ENCODE peak calls at places on chromosomes 16 and 17, in ten cellular contexts. One of them, this sample, is unnamed.

GRCh38 chr16:84245933-84246678 is 6.3 kb upstream of the KCNG4 start:
- DNase-seq in GF-D8: no peak
- DNase-seq in ACHN: no peak
- DNase-seq in stimulated activated CD4-positive, alpha-beta T cell treated with anti-CD3 and anti-CD28 coated beads, Interleukin-15, amount 100 ng/mL, for 48 hours: no peak
- DNase-seq in tibial nerve: no peak
- DNase-seq in retina: no peak
- DNase-seq in endothelial cell: no peak
- DNase-seq in body of pancreas: no peak
- DNase-seq in KBM-7: no peak
- DNase-seq in ELF-1: no peak
- DNase-seq in this sample: no peak

GRCh38 chr17:50691550-50692447 is 15.9 kb downstream of the ANKRD40 start:
- DNase-seq in GF-D8: no peak
- DNase-seq in ACHN: no peak
- DNase-seq in stimulated activated CD4-positive, alpha-beta T cell treated with anti-CD3 and anti-CD28 coated beads, Interleukin-15, amount 100 ng/mL, for 48 hours: no peak
- DNase-seq in tibial nerve: no peak
- DNase-seq in retina: no peak
- DNase-seq in endothelial cell: no peak
- DNase-seq in body of pancreas: peak
- DNase-seq in KBM-7: no peak
- DNase-seq in ELF-1: no peak
- DNase-seq in this sample: no peak

GRCh38 chr17:6748617-6749016 is 7.2 kb upstream of the XAF1 start:
- DNase-seq in GF-D8: no peak
- DNase-seq in ACHN: no peak
- DNase-seq in stimulated activated CD4-positive, alpha-beta T cell treated with anti-CD3 and anti-CD28 coated beads, Interleukin-15, amount 100 ng/mL, for 48 hours: no peak
- DNase-seq in tibial nerve: no peak
- DNase-seq in retina: no peak
- DNase-seq in endothelial cell: no peak
- DNase-seq in body of pancreas: no peak
- DNase-seq in KBM-7: no peak
- DNase-seq in ELF-1: no peak
- DNase-seq in this sample: no peak

GRCh38 chr16:28967156-28967555 is 7.4 kb upstream of the SPNS1 start:
- DNase-seq in GF-D8: no peak
- DNase-seq in ACHN: no peak
- DNase-seq in stimulated activated CD4-positive, alpha-beta T cell treated with anti-CD3 and anti-CD28 coated beads, Interleukin-15, amount 100 ng/mL, for 48 hours: no peak
- DNase-seq in tibial nerve: no peak
- DNase-seq in retina: no peak
- DNase-seq in endothelial cell: no peak
- DNase-seq in body of pancreas: no peak
- DNase-seq in KBM-7: no peak
- DNase-seq in ELF-1: no peak
- DNase-seq in this sample: no peak

GRCh38 chr17:11644265-11645212 is 46.3 kb downstream of the DNAH9 start:
- DNase-seq in GF-D8: no peak
- DNase-seq in ACHN: peak
- DNase-seq in stimulated activated CD4-positive, alpha-beta T cell treated with anti-CD3 and anti-CD28 coated beads, Interleukin-15, amount 100 ng/mL, for 48 hours: peak
- DNase-seq in tibial nerve: peak
- DNase-seq in retina: peak
- DNase-seq in endothelial cell: peak
- DNase-seq in body of pancreas: peak
- DNase-seq in KBM-7: peak
- DNase-seq in ELF-1: peak
- DNase-seq in this sample: peak

GRCh38 chr17:48637323-48638260 is 11.4 kb upstream of the HOXB9 start:
- DNase-seq in GF-D8: no peak
- DNase-seq in ACHN: no peak
- DNase-seq in stimulated activated CD4-positive, alpha-beta T cell treated with anti-CD3 and anti-CD28 coated beads, Interleukin-15, amount 100 ng/mL, for 48 hours: no peak
- DNase-seq in tibial nerve: no peak
- DNase-seq in retina: peak
- DNase-seq in endothelial cell: no peak
- DNase-seq in body of pancreas: no peak
- DNase-seq in KBM-7: no peak
- DNase-seq in ELF-1: no peak
- DNase-seq in this sample: no peak

GRCh38 chr17:6043405-6043804 is 26.8 kb upstream of the WSCD1 start:
- DNase-seq in GF-D8: no peak
- DNase-seq in ACHN: no peak
- DNase-seq in stimulated activated CD4-positive, alpha-beta T cell treated with anti-CD3 and anti-CD28 coated beads, Interleukin-15, amount 100 ng/mL, for 48 hours: no peak
- DNase-seq in tibial nerve: no peak
- DNase-seq in retina: no peak
- DNase-seq in endothelial cell: no peak
- DNase-seq in body of pancreas: no peak
- DNase-seq in KBM-7: no peak
- DNase-seq in ELF-1: no peak
- DNase-seq in this sample: no peak

GRCh38 chr16:81680444-81681263 is 98.4 kb upstream of the PLCG2 start:
- DNase-seq in GF-D8: no peak
- DNase-seq in ACHN: no peak
- DNase-seq in stimulated activated CD4-positive, alpha-beta T cell treated with anti-CD3 and anti-CD28 coated beads, Interleukin-15, amount 100 ng/mL, for 48 hours: no peak
- DNase-seq in tibial nerve: no peak
- DNase-seq in retina: no peak
- DNase-seq in endothelial cell: no peak
- DNase-seq in body of pancreas: no peak
- DNase-seq in KBM-7: no peak
- DNase-seq in ELF-1: no peak
- DNase-seq in this sample: no peak

GRCh38 chr17:40326014-40326831 is 17.2 kb downstream of the RARA start:
- DNase-seq in GF-D8: peak
- DNase-seq in ACHN: no peak
- DNase-seq in stimulated activated CD4-positive, alpha-beta T cell treated with anti-CD3 and anti-CD28 coated beads, Interleukin-15, amount 100 ng/mL, for 48 hours: no peak
- DNase-seq in tibial nerve: no peak
- DNase-seq in retina: no peak
- DNase-seq in endothelial cell: no peak
- DNase-seq in body of pancreas: peak
- DNase-seq in KBM-7: no peak
- DNase-seq in ELF-1: no peak
- DNase-seq in this sample: peak

GRCh38 chr16:51752596-51752995 is 601.5 kb upstream of the SALL1 start:
- DNase-seq in GF-D8: no peak
- DNase-seq in ACHN: no peak
- DNase-seq in stimulated activated CD4-positive, alpha-beta T cell treated with anti-CD3 and anti-CD28 coated beads, Interleukin-15, amount 100 ng/mL, for 48 hours: no peak
- DNase-seq in tibial nerve: no peak
- DNase-seq in retina: no peak
- DNase-seq in endothelial cell: no peak
- DNase-seq in body of pancreas: no peak
- DNase-seq in KBM-7: no peak
- DNase-seq in ELF-1: no peak
- DNase-seq in this sample: no peak

GRCh38 chr16:84925092-84925772 is 86.1 kb downstream of the ZDHHC7 start:
- DNase-seq in GF-D8: no peak
- DNase-seq in ACHN: peak
- DNase-seq in stimulated activated CD4-positive, alpha-beta T cell treated with anti-CD3 and anti-CD28 coated beads, Interleukin-15, amount 100 ng/mL, for 48 hours: peak
- DNase-seq in tibial nerve: peak
- DNase-seq in retina: no peak
- DNase-seq in endothelial cell: peak
- DNase-seq in body of pancreas: peak
- DNase-seq in KBM-7: peak
- DNase-seq in ELF-1: peak
- DNase-seq in this sample: peak

GRCh38 chr16:29815032-29815721 is 775 bp upstream of the PAGR1 start:
- DNase-seq in GF-D8: no peak
- DNase-seq in ACHN: no peak
- DNase-seq in stimulated activated CD4-positive, alpha-beta T cell treated with anti-CD3 and anti-CD28 coated beads, Interleukin-15, amount 100 ng/mL, for 48 hours: no peak
- DNase-seq in tibial nerve: no peak
- DNase-seq in retina: no peak
- DNase-seq in endothelial cell: peak
- DNase-seq in body of pancreas: peak
- DNase-seq in KBM-7: peak
- DNase-seq in ELF-1: peak
- DNase-seq in this sample: no peak

GRCh38 chr17:82205720-82206508 is 6.7 kb downstream of the CCDC57 start:
- DNase-seq in GF-D8: peak
- DNase-seq in ACHN: peak
- DNase-seq in stimulated activated CD4-positive, alpha-beta T cell treated with anti-CD3 and anti-CD28 coated beads, Interleukin-15, amount 100 ng/mL, for 48 hours: peak
- DNase-seq in tibial nerve: peak
- DNase-seq in retina: peak
- DNase-seq in endothelial cell: peak
- DNase-seq in body of pancreas: peak
- DNase-seq in KBM-7: peak
- DNase-seq in ELF-1: peak
- DNase-seq in this sample: peak

GRCh38 chr17:77692571-77693161 is 265.8 kb upstream of the TNRC6C start:
- DNase-seq in GF-D8: no peak
- DNase-seq in ACHN: no peak
- DNase-seq in stimulated activated CD4-positive, alpha-beta T cell treated with anti-CD3 and anti-CD28 coated beads, Interleukin-15, amount 100 ng/mL, for 48 hours: no peak
- DNase-seq in tibial nerve: no peak
- DNase-seq in retina: no peak
- DNase-seq in endothelial cell: no peak
- DNase-seq in body of pancreas: no peak
- DNase-seq in KBM-7: no peak
- DNase-seq in ELF-1: no peak
- DNase-seq in this sample: no peak

GRCh38 chr17:28746611-28747045 is 2.8 kb downstream of the TRAF4 start:
- DNase-seq in GF-D8: no peak
- DNase-seq in ACHN: no peak
- DNase-seq in stimulated activated CD4-positive, alpha-beta T cell treated with anti-CD3 and anti-CD28 coated beads, Interleukin-15, amount 100 ng/mL, for 48 hours: no peak
- DNase-seq in tibial nerve: no peak
- DNase-seq in retina: no peak
- DNase-seq in endothelial cell: no peak
- DNase-seq in body of pancreas: peak
- DNase-seq in KBM-7: no peak
- DNase-seq in ELF-1: no peak
- DNase-seq in this sample: no peak

GRCh38 chr17:7951143-7951792 is 19.3 kb downstream of the CNTROB start:
- DNase-seq in GF-D8: no peak
- DNase-seq in ACHN: no peak
- DNase-seq in stimulated activated CD4-positive, alpha-beta T cell treated with anti-CD3 and anti-CD28 coated beads, Interleukin-15, amount 100 ng/mL, for 48 hours: peak
- DNase-seq in tibial nerve: no peak
- DNase-seq in retina: no peak
- DNase-seq in endothelial cell: no peak
- DNase-seq in body of pancreas: no peak
- DNase-seq in KBM-7: no peak
- DNase-seq in ELF-1: no peak
- DNase-seq in this sample: no peak

GRCh38 chr17:42279776-42280630 is 3.8 kb upstream of the STAT5B start:
- DNase-seq in GF-D8: no peak
- DNase-seq in ACHN: no peak
- DNase-seq in stimulated activated CD4-positive, alpha-beta T cell treated with anti-CD3 and anti-CD28 coated beads, Interleukin-15, amount 100 ng/mL, for 48 hours: no peak
- DNase-seq in tibial nerve: no peak
- DNase-seq in retina: no peak
- DNase-seq in endothelial cell: no peak
- DNase-seq in body of pancreas: no peak
- DNase-seq in KBM-7: no peak
- DNase-seq in ELF-1: no peak
- DNase-seq in this sample: no peak

GRCh38 chr17:35748323-35748960 is 4.6 kb downstream of the GAS2L2 start:
- DNase-seq in GF-D8: no peak
- DNase-seq in ACHN: peak
- DNase-seq in stimulated activated CD4-positive, alpha-beta T cell treated with anti-CD3 and anti-CD28 coated beads, Interleukin-15, amount 100 ng/mL, for 48 hours: no peak
- DNase-seq in tibial nerve: no peak
- DNase-seq in retina: no peak
- DNase-seq in endothelial cell: no peak
- DNase-seq in body of pancreas: peak
- DNase-seq in KBM-7: no peak
- DNase-seq in ELF-1: no peak
- DNase-seq in this sample: no peak

GRCh38 chr17:82134101-82134500 is 36.1 kb upstream of the FASN start:
- DNase-seq in GF-D8: no peak
- DNase-seq in ACHN: no peak
- DNase-seq in stimulated activated CD4-positive, alpha-beta T cell treated with anti-CD3 and anti-CD28 coated beads, Interleukin-15, amount 100 ng/mL, for 48 hours: no peak
- DNase-seq in tibial nerve: peak
- DNase-seq in retina: no peak
- DNase-seq in endothelial cell: no peak
- DNase-seq in body of pancreas: peak
- DNase-seq in KBM-7: no peak
- DNase-seq in ELF-1: no peak
- DNase-seq in this sample: no peak

GRCh38 chr17:4598776-4599504 is 14.6 kb downstream of the SMTNL2 start:
- DNase-seq in GF-D8: no peak
- DNase-seq in ACHN: no peak
- DNase-seq in stimulated activated CD4-positive, alpha-beta T cell treated with anti-CD3 and anti-CD28 coated beads, Interleukin-15, amount 100 ng/mL, for 48 hours: no peak
- DNase-seq in tibial nerve: no peak
- DNase-seq in retina: peak
- DNase-seq in endothelial cell: no peak
- DNase-seq in body of pancreas: peak
- DNase-seq in KBM-7: no peak
- DNase-seq in ELF-1: peak
- DNase-seq in this sample: no peak

GRCh38 chr16:1054660-1055556 is 17.6 kb upstream of the SSTR5 start:
- DNase-seq in GF-D8: no peak
- DNase-seq in ACHN: peak
- DNase-seq in stimulated activated CD4-positive, alpha-beta T cell treated with anti-CD3 and anti-CD28 coated beads, Interleukin-15, amount 100 ng/mL, for 48 hours: peak
- DNase-seq in tibial nerve: peak
- DNase-seq in retina: peak
- DNase-seq in endothelial cell: peak
- DNase-seq in body of pancreas: peak
- DNase-seq in KBM-7: peak
- DNase-seq in ELF-1: peak
- DNase-seq in this sample: no peak

GRCh38 chr17:42155614-42156045 is 841 bp upstream of the RAB5C start:
- DNase-seq in GF-D8: no peak
- DNase-seq in ACHN: no peak
- DNase-seq in stimulated activated CD4-positive, alpha-beta T cell treated with anti-CD3 and anti-CD28 coated beads, Interleukin-15, amount 100 ng/mL, for 48 hours: no peak
- DNase-seq in tibial nerve: no peak
- DNase-seq in retina: no peak
- DNase-seq in endothelial cell: peak
- DNase-seq in body of pancreas: no peak
- DNase-seq in KBM-7: no peak
- DNase-seq in ELF-1: peak
- DNase-seq in this sample: no peak

GRCh38 chr17:43612515-43612914 is 49.2 kb downstream of the MEOX1 start:
- DNase-seq in GF-D8: no peak
- DNase-seq in ACHN: no peak
- DNase-seq in stimulated activated CD4-positive, alpha-beta T cell treated with anti-CD3 and anti-CD28 coated beads, Interleukin-15, amount 100 ng/mL, for 48 hours: no peak
- DNase-seq in tibial nerve: no peak
- DNase-seq in retina: no peak
- DNase-seq in endothelial cell: no peak
- DNase-seq in body of pancreas: no peak
- DNase-seq in KBM-7: no peak
- DNase-seq in ELF-1: no peak
- DNase-seq in this sample: no peak

GRCh38 chr17:40430272-40431230 is 12.7 kb upstream of the IGFBP4 start:
- DNase-seq in GF-D8: no peak
- DNase-seq in ACHN: no peak
- DNase-seq in stimulated activated CD4-positive, alpha-beta T cell treated with anti-CD3 and anti-CD28 coated beads, Interleukin-15, amount 100 ng/mL, for 48 hours: no peak
- DNase-seq in tibial nerve: no peak
- DNase-seq in retina: no peak
- DNase-seq in endothelial cell: no peak
- DNase-seq in body of pancreas: no peak
- DNase-seq in KBM-7: no peak
- DNase-seq in ELF-1: no peak
- DNase-seq in this sample: no peak

GRCh38 chr16:50598936-50599361 is 50.8 kb downstream of the NKD1 start:
- DNase-seq in GF-D8: no peak
- DNase-seq in ACHN: no peak
- DNase-seq in stimulated activated CD4-positive, alpha-beta T cell treated with anti-CD3 and anti-CD28 coated beads, Interleukin-15, amount 100 ng/mL, for 48 hours: no peak
- DNase-seq in tibial nerve: no peak
- DNase-seq in retina: no peak
- DNase-seq in endothelial cell: no peak
- DNase-seq in body of pancreas: no peak
- DNase-seq in KBM-7: no peak
- DNase-seq in ELF-1: no peak
- DNase-seq in this sample: no peak

GRCh38 chr17:1953866-1954265 is 71.3 kb downstream of the RTN4RL1 start:
- DNase-seq in GF-D8: no peak
- DNase-seq in ACHN: no peak
- DNase-seq in stimulated activated CD4-positive, alpha-beta T cell treated with anti-CD3 and anti-CD28 coated beads, Interleukin-15, amount 100 ng/mL, for 48 hours: no peak
- DNase-seq in tibial nerve: no peak
- DNase-seq in retina: no peak
- DNase-seq in endothelial cell: no peak
- DNase-seq in body of pancreas: no peak
- DNase-seq in KBM-7: no peak
- DNase-seq in ELF-1: no peak
- DNase-seq in this sample: no peak

GRCh38 chr17:62671553-62671952 is 44.1 kb downstream of the MRC2 start:
- DNase-seq in GF-D8: no peak
- DNase-seq in ACHN: no peak
- DNase-seq in stimulated activated CD4-positive, alpha-beta T cell treated with anti-CD3 and anti-CD28 coated beads, Interleukin-15, amount 100 ng/mL, for 48 hours: no peak
- DNase-seq in tibial nerve: no peak
- DNase-seq in retina: no peak
- DNase-seq in endothelial cell: no peak
- DNase-seq in body of pancreas: peak
- DNase-seq in KBM-7: no peak
- DNase-seq in ELF-1: no peak
- DNase-seq in this sample: no peak

GRCh38 chr16:72124761-72125634 is 31.4 kb downstream of the DHX38 start:
- DNase-seq in GF-D8: peak
- DNase-seq in ACHN: peak
- DNase-seq in stimulated activated CD4-positive, alpha-beta T cell treated with anti-CD3 and anti-CD28 coated beads, Interleukin-15, amount 100 ng/mL, for 48 hours: peak
- DNase-seq in tibial nerve: peak
- DNase-seq in retina: peak
- DNase-seq in endothelial cell: peak
- DNase-seq in body of pancreas: peak
- DNase-seq in KBM-7: peak
- DNase-seq in ELF-1: peak
- DNase-seq in this sample: peak